ENCODE peak calls at places on chromosome 20, in seven cellular contexts. A, L, C, K, H, Z and V are unnamed samples.

GRCh38 chr20:36481380-36482043 is 59.8 kb upstream of the MYL9 start:
- DNase-seq in K (peak; percentile 82), L (no peak), C (no peak), A (no peak), H (no peak), Z (no peak), V (no peak)

GRCh38 chr20:17854307-17854903 is 114.2 kb downstream of the SNX5 start:
- DNase-seq in H (peak; percentile 55), C (peak; percentile 39), Z (peak; percentile 77), L (peak; percentile 47), K (peak; percentile 41), A (peak; percentile 36), V (no peak)

GRCh38 chr20:47701612-47702011 is 83.7 kb downstream of the SULF2 start:
- DNase-seq in K (no peak), L (peak; percentile 58), C (no peak), H (no peak), A (no peak), Z (no peak), V (no peak)

GRCh38 chr20:63454729-63455567 is 17.5 kb downstream of the KCNQ2 start:
- DNase-seq in C (no peak), A (no peak), H (no peak), L (peak; percentile 49), K (no peak), Z (no peak), V (no peak)

GRCh38 chr20:61025536-61025935 is 226.5 kb upstream of the CDH4 start:
- DNase-seq in H (no peak), C (no peak), A (no peak), K (no peak), L (no peak), Z (no peak), V (no peak)

GRCh38 chr20:8901237-8902025 is 167.5 kb upstream of the PLCB4 start:
- DNase-seq in Z (peak; percentile 84), L (no peak), C (no peak), A (no peak), K (peak; percentile 21), H (no peak), V (no peak)

GRCh38 chr20:665276-665675 is 10.3 kb downstream of the SCRT2 start:
- DNase-seq in Z (no peak), K (no peak), A (no peak), H (no peak), L (no peak), C (no peak), V (no peak)

GRCh38 chr20:61135966-61136365 is 116.1 kb upstream of the CDH4 start:
- DNase-seq in C (no peak), A (no peak), K (no peak), H (no peak), Z (no peak), L (no peak), V (no peak)

GRCh38 chr20:1934578-1935573 is 39.7 kb downstream of the SIRPA start:
- DNase-seq in K (peak; percentile 84), Z (peak; percentile 34), H (no peak), L (peak; percentile 44), C (no peak), A (peak; percentile 90), V (no peak)

GRCh38 chr20:59564171-59564570 is 40.2 kb upstream of the PHACTR3 start:
- DNase-seq in Z (no peak), K (no peak), L (no peak), A (no peak), H (no peak), C (no peak), V (no peak)

GRCh38 chr20:36121981-36122930 is 32.3 kb upstream of the EPB41L1 start:
- DNase-seq in K (no peak), L (no peak), H (no peak), Z (no peak), A (peak; percentile 94), C (no peak), V (no peak)

GRCh38 chr20:41048475-41049242 is 20.0 kb downstream of the TOP1 start:
- DNase-seq in A (no peak), Z (no peak), C (no peak), K (no peak), L (no peak), H (no peak), V (no peak)

GRCh38 chr20:48648482-48649051 is 179.2 kb downstream of the PREX1 start:
- DNase-seq in L (no peak), K (no peak), A (peak; percentile 39), C (no peak), H (no peak), Z (no peak), V (no peak)

DNA sequence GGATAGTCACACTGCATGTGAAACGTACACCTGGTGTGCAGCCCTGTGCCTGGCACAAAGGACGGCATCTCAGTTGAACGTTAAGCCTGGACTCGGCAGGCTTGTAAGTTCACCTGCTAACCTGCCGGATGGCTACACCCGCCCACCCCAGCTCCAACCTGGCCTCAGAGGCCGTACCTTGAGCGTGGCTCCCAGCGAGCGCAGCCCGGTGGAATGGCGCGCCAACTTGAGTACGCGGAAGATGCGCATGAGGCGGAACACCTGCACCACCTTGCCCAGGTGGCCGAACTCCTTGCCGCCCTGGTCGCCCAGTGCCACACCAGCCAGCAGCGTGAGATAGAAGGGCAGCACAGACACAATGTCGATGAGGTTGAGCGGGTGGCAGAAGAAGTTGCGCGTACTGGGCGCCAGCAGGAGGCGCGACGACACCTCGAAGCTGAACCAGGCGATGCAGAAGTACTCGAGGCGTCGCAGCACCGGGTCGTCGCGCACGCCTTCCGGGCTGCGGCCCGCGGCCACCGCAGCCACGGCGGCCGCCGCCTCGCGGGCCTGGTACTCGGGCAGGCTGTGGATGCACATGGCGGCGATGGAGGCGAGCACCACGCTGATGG is 3.3 kb downstream of the KCNS1 start:
- DNase-seq in A (peak; percentile 38), H (peak; percentile 60), C (peak; percentile 32), L (no peak), K (no peak), Z (no peak), V (peak; percentile 30)
- TF ChIP-seq CTCF in A (no peak), H (peak; percentile 68), C (no peak), L (no peak), K (no peak), Z (no peak), V (peak; percentile 34)

DNA sequence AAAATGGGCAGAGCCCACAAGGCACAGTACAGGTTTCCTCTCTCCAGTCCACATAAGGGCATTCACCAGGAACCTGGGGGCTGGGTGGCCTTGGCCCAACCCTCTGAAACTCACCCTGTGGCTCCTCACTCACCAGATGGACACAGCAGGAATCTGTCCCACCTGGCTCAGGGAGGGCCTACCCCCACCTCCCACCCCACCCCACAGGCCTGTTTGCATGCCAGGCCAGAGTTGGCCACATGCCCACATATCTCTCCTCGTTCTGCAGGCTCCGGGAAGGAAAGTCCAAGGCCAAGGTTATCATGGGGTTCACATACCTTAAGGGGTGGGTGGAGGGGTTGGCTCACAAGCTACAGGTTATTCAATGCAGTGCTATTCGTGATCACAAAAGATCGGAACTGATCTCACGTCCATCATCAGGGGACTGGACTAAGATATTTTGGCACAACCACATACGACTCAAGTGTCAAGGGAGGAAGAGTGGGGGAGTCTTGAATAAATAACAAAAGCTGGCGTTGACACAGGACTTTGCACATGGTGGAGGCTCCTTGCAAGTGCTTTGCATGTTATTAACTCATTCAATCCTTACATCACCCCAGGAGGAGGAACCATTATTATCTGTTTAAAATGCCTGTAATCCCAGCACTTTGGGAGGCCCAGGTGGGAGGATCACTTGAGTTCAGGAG is 13.0 kb downstream of the RIPOR3 start:
- DNase-seq in K (no peak), A (peak; percentile 34), H (no peak), Z (no peak), L (no peak), C (peak; percentile 62), V (no peak)
- H3K27ac ChIP-seq in K (peak overlapping the region; percentile 29), A (no peak overlapping the region), H (no peak overlapping the region), Z (peak overlapping the region; percentile 36), L (no peak overlapping the region), C (peak overlapping the region; percentile 25), V (no peak overlapping the region)

GRCh38 chr20:6766433-6766832 is 1.1 kb upstream of the BMP2 start:
- DNase-seq in L (no peak), K (no peak), C (no peak), H (no peak), A (no peak), Z (no peak), V (no peak)

GRCh38 chr20:6765469-6766058 is 1.9 kb upstream of the BMP2 start:
- DNase-seq in A (peak; percentile 34), L (no peak), H (peak; percentile 81), C (peak; percentile 71), Z (no peak), K (no peak), V (no peak)

GRCh38 chr20:6767166-6767535 is 335 bp upstream of the BMP2 start:
- DNase-seq in H (no peak), K (no peak), Z (no peak), C (no peak), A (no peak), L (no peak), V (no peak)

GRCh38 chr20:6768228-6769185 is 1.0 kb downstream of the BMP2 start:
- DNase-seq in L (no peak), Z (peak; percentile 29), C (peak; percentile 15), K (peak; percentile 20), H (peak; percentile 49), A (peak; percentile 34), V (no peak)

DNA sequence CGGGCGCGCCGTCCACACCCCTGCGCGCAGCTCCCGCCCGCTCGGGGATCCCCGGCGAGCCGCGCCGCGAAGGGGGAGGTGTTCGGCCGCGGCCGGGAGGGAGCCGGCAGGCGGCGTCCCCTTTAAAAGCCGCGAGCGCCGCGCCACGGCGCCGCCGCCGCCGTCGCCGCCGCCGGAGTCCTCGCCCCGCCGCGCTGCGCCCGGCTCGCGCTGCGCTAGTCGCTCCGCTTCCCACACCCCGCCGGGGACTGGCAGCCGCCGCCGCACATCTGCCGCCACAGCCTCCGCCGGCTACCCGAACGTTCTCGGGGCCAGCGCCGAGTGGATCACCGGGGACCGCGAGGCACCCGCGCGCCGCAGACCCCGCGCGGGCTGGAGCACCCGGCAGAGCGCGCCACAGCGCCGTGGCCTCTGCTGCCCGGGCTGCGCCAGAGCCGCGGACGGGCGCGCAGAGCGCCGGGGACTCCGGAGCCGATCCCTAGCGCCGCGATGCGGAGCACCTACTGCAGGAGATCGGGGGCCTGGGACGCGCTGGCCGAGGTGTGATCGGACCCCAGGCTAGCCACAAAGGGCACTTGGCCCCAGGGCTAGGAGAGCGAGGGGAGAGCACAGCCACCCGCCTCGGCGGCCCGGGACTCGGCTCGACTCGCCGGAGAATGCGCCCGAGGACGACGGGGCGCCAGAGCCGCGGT is at the start of gene BMP2:
- DNase-seq in C (peak; percentile 48), A (peak; percentile 52), L (no peak), H (peak; percentile 74), Z (peak; percentile 47), K (peak; percentile 25), V (no peak)
- TF ChIP-seq CTCF in C (peak; percentile 33), A (peak; percentile 32), L (no peak), H (no peak), Z (no peak), K (no peak), V (no peak)

DNA sequence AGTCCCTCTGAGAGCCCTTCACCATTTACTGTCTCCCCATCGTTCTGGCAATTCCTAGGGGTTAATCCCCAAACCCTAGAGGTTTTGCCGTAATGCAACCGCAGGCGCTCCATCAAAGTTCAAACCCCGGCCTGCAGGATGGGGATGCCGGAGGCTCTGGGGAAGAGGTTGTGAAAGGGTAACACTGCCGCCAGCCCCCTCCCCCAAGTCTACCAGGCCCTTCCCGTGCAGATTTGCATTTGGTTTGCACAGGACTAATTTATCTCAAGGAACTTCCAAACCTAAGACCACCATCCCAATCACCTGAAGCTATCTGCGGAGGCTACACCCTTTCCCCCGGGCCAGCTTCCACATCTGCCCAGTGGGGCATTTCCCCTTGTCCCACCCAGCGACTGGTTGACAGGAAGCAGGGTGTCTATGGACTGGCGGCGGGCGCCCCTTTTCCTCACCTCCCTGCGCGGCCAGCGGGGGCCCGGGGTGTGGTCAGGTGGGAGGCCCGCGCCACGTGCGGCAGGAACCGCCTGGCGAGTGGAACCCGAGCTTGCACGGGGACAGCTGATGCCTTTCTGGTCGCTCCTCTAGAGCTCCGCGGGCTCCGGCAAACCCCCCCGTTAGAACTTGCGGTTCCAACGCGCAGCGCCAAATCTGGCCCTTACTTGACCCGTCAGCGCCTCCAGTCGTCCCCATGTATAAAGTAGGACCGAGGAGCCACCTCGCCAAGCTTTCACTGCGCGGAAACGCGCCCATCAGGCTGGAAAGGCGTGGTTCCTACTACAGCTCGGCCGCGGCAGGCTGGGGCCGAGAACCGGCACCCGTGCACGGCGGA is 9.4 kb upstream of the SLC4A11 start:
- DNase-seq in C (no peak), H (peak; percentile 38), K (peak; percentile 56), L (no peak), Z (peak; percentile 24), A (no peak), V (no peak)
- H3K27ac ChIP-seq in C (no peak overlapping the region), H (no peak overlapping the region), K (peak overlapping the region; percentile 46), L (no peak overlapping the region), Z (no peak overlapping the region), A (peak overlapping the region; percentile 20), V (no peak overlapping the region)